ENCODE peak calls at places on chromosomes 3 and 15, in five cellular contexts. One of them, this sample, is unnamed.

GRCh38 chr3:42556089-42556632 is 25.6 kb downstream of the SEC22C start:
- DNase-seq in GM12878: no peak
- DNase-seq in H1: no peak
- DNase-seq in HCT116: no peak
- DNase-seq in HepG2: no peak
- DNase-seq in this sample: no peak

GRCh38 chr15:80160570-80161156 is 7.9 kb downstream of the FAH start:
- DNase-seq in H1: no peak
- DNase-seq in GM12878: peak
- DNase-seq in HepG2: peak
- DNase-seq in HCT116: no peak
- DNase-seq in this sample: no peak

GRCh38 chr3:49469037-49469875 is 811 bp upstream of the DAG1 start:
- DNase-seq in HCT116: no peak
- DNase-seq in HepG2: peak
- DNase-seq in H1: peak
- DNase-seq in GM12878: no peak
- DNase-seq in this sample: peak

GRCh38 chr3:4517095-4517494 is 23.9 kb downstream of the ITPR1 start:
- DNase-seq in GM12878: no peak
- DNase-seq in HepG2: no peak
- DNase-seq in H1: no peak
- DNase-seq in HCT116: no peak
- DNase-seq in this sample: no peak

GRCh38 chr3:126024049-126024854 is 55.3 kb downstream of the ROPN1B start:
- DNase-seq in GM12878: no peak
- DNase-seq in H1: no peak
- DNase-seq in HCT116: no peak
- DNase-seq in HepG2: no peak
- DNase-seq in this sample: no peak

GRCh38 chr3:112623213-112623612 is 17.7 kb downstream of the CCDC80 start:
- DNase-seq in GM12878: no peak
- DNase-seq in HepG2: no peak
- DNase-seq in HCT116: no peak
- DNase-seq in H1: no peak
- DNase-seq in this sample: no peak

GRCh38 chr3:29384640-29385039 is 103.8 kb downstream of the RBMS3 start:
- DNase-seq in HCT116: no peak
- DNase-seq in GM12878: no peak
- DNase-seq in H1: no peak
- DNase-seq in HepG2: no peak
- DNase-seq in this sample: no peak

GRCh38 chr3:196332168-196332567 is 6.0 kb downstream of the TM4SF19 start:
- DNase-seq in GM12878: no peak
- DNase-seq in HepG2: no peak
- DNase-seq in HCT116: no peak
- DNase-seq in H1: no peak
- DNase-seq in this sample: no peak

GRCh38 chr15:58588096-58588495 is 156.3 kb downstream of the LIPC start:
- DNase-seq in HepG2: no peak
- DNase-seq in HCT116: no peak
- DNase-seq in H1: no peak
- DNase-seq in GM12878: no peak
- DNase-seq in this sample: no peak

GRCh38 chr3:128681277-128681829 is 30.7 kb upstream of the RPN1 start:
- DNase-seq in HCT116: no peak
- DNase-seq in GM12878: no peak
- DNase-seq in HepG2: no peak
- DNase-seq in H1: no peak
- DNase-seq in this sample: no peak

DNA sequence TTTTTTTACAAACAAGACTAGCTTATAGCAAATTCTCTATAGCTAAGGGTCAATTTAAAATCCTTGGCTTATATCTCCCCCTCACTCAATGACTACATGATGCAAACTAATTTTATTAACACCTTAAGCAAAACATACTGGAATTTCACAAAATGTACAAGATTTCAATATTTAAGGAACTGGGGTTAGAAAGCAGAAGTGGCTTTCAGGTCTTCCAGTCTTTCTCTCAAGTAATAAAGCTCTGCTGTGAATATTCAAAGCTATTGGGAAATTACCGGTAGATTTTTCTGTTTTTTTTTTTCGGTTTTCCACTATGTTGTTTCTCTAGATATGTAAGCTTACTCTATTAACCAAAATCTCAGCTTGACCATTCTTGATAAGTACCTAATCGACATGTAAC is 3.9 kb downstream of the EPM2AIP1 start:
- DNase-seq in H1: no peak
- DNase-seq in HepG2: no peak
- DNase-seq in HCT116: no peak
- DNase-seq in GM12878: no peak
- DNase-seq in this sample: no peak
- TF ChIP-seq JUND in H1: no peak
- TF ChIP-seq JUND in HepG2: no peak
- TF ChIP-seq JUND in HCT116: no peak
- TF ChIP-seq JUND in GM12878: no peak
- TF ChIP-seq JUND in this sample: no peak

GRCh38 chr15:91890614-91891013 is 37.1 kb downstream of the SLCO3A1 start:
- DNase-seq in GM12878: no peak
- DNase-seq in H1: no peak
- DNase-seq in HCT116: peak
- DNase-seq in HepG2: no peak
- DNase-seq in this sample: no peak

GRCh38 chr15:91889143-91889815 is 35.8 kb downstream of the SLCO3A1 start:
- DNase-seq in HCT116: no peak
- DNase-seq in GM12878: no peak
- DNase-seq in HepG2: no peak
- DNase-seq in H1: no peak
- DNase-seq in this sample: no peak

GRCh38 chr15:91892417-91892816 is 38.9 kb downstream of the SLCO3A1 start:
- DNase-seq in H1: no peak
- DNase-seq in HCT116: no peak
- DNase-seq in GM12878: no peak
- DNase-seq in HepG2: no peak
- DNase-seq in this sample: no peak

GRCh38 chr15:91891101-91891500 is 37.6 kb downstream of the SLCO3A1 start:
- DNase-seq in H1: no peak
- DNase-seq in HCT116: no peak
- DNase-seq in HepG2: no peak
- DNase-seq in GM12878: no peak
- DNase-seq in this sample: no peak

DNA sequence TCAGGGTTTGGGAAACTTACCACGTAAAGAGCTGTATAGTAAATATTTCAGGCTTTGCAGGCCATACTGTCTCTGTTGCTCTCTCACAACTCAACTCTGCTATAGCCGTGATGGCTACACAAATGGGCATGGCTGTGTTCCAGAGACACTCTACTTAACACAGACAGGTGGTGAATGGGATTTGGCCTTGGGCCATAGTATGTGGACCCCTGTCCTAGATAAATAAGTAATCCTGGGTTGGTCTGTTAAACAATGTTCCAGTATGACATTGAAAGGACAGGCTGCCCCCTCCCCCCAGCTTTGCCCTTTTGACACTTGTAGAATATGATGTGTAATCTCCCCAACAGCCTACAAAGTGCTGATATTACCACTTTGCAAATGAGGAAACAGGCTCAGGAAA is 38.3 kb downstream of the SLCO3A1 start:
- DNase-seq in HCT116: no peak
- DNase-seq in H1: no peak
- DNase-seq in GM12878: no peak
- DNase-seq in HepG2: no peak
- DNase-seq in this sample: no peak
- TF ChIP-seq JUND in HCT116: no peak
- TF ChIP-seq JUND in H1: no peak
- TF ChIP-seq JUND in GM12878: no peak
- TF ChIP-seq JUND in HepG2: no peak
- TF ChIP-seq JUND in this sample: no peak

GRCh38 chr3:40468018-40468417 is 8.9 kb upstream of the ZNF619 start:
- DNase-seq in H1: no peak
- DNase-seq in HCT116: no peak
- DNase-seq in HepG2: peak
- DNase-seq in GM12878: no peak
- DNase-seq in this sample: peak

GRCh38 chr3:40464339-40465110 is 7.4 kb downstream of the RPL14 start:
- DNase-seq in HepG2: no peak
- DNase-seq in GM12878: no peak
- DNase-seq in HCT116: no peak
- DNase-seq in H1: no peak
- DNase-seq in this sample: no peak

GRCh38 chr3:40463579-40463978 is 6.4 kb downstream of the RPL14 start:
- DNase-seq in HepG2: no peak
- DNase-seq in GM12878: no peak
- DNase-seq in HCT116: no peak
- DNase-seq in H1: no peak
- DNase-seq in this sample: no peak

GRCh38 chr3:40465456-40465855 is 8.3 kb downstream of the RPL14 start:
- DNase-seq in HCT116: no peak
- DNase-seq in H1: no peak
- DNase-seq in GM12878: no peak
- DNase-seq in HepG2: no peak
- DNase-seq in this sample: no peak

DNA sequence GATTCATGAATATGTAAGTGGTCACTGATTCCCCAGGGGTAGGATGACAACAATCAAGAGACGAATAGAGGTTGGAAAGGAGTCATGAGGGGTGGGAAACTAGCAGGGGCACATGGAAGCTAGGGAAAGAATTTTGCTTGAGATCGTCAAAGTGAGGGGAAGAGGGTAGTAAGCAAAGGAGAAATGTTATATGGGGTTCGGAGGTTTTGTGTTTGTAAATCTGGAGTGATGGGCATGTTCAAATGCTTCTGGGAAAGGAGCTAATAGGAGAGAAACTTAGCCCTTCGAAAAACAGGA is 7.9 kb downstream of the RPL14 start:
- DNase-seq in H1: no peak
- DNase-seq in HepG2: no peak
- DNase-seq in GM12878: no peak
- DNase-seq in HCT116: no peak
- DNase-seq in this sample: no peak
- TF ChIP-seq JUND in H1: no peak
- TF ChIP-seq JUND in HepG2: no peak
- TF ChIP-seq JUND in GM12878: no peak
- TF ChIP-seq JUND in HCT116: no peak
- TF ChIP-seq JUND in this sample: no peak

GRCh38 chr3:127071597-127072001 is 88.7 kb downstream of the PLXNA1 start:
- DNase-seq in HCT116: no peak
- DNase-seq in HepG2: no peak
- DNase-seq in H1: no peak
- DNase-seq in GM12878: no peak
- DNase-seq in this sample: no peak

GRCh38 chr3:127072221-127072771 is 89.4 kb downstream of the PLXNA1 start:
- DNase-seq in GM12878: no peak
- DNase-seq in HepG2: no peak
- DNase-seq in HCT116: no peak
- DNase-seq in H1: no peak
- DNase-seq in this sample: no peak

GRCh38 chr3:127074900-127075360 is 92.0 kb downstream of the PLXNA1 start:
- DNase-seq in HCT116: no peak
- DNase-seq in GM12878: peak
- DNase-seq in H1: no peak
- DNase-seq in HepG2: no peak
- DNase-seq in this sample: peak

GRCh38 chr3:127073931-127074820 is 91.3 kb downstream of the PLXNA1 start:
- DNase-seq in HCT116: no peak
- DNase-seq in HepG2: no peak
- DNase-seq in H1: no peak
- DNase-seq in GM12878: no peak
- DNase-seq in this sample: peak

DNA sequence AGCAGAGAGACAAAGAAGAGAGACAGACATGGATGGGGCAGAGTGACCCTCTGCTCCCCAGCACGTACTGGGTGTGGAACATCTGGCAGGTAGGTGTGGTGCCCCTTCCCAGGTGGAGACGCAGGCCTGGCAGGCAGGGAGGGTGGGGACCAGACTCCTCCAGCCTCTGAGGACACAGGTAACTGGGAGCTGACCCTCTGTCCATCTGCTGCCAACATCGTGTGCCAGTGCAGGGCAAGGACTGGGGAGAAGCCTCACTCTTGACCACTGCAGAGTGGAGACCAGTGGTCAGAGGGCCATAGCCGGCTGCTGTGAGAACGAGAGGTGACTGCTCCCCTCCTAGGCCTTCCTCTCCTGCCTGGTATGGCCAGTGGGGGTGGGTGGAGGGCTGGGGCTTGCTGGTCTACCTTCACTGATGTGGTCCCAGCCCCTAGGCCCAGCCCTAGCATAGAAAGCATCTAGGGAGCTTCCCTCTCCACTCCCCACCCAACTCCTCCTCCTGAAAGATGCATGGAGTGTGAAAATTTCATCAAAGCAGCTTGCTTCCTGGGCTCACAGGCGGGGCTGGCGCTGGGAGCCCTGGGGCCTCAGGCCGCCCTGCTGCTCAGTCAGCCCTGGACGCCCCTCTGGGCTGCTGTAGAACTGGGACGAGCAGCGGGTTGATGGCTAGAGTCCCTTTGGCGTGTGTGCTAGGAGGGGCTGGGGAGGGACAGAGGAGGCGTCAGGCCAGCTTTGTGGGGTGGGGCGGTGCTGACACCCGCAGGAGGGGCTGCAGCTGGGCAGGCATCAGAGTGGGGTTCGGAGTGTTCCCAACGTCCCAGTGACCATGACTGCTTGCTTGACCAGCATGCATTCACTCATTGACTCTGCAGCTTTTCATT is 90.3 kb downstream of the PLXNA1 start:
- DNase-seq in HCT116: no peak
- DNase-seq in GM12878: no peak
- DNase-seq in HepG2: no peak
- DNase-seq in H1: no peak
- DNase-seq in this sample: no peak
- TF ChIP-seq JUND in HCT116: no peak
- TF ChIP-seq JUND in GM12878: no peak
- TF ChIP-seq JUND in HepG2: no peak
- TF ChIP-seq JUND in H1: no peak
- TF ChIP-seq JUND in this sample: no peak

DNA sequence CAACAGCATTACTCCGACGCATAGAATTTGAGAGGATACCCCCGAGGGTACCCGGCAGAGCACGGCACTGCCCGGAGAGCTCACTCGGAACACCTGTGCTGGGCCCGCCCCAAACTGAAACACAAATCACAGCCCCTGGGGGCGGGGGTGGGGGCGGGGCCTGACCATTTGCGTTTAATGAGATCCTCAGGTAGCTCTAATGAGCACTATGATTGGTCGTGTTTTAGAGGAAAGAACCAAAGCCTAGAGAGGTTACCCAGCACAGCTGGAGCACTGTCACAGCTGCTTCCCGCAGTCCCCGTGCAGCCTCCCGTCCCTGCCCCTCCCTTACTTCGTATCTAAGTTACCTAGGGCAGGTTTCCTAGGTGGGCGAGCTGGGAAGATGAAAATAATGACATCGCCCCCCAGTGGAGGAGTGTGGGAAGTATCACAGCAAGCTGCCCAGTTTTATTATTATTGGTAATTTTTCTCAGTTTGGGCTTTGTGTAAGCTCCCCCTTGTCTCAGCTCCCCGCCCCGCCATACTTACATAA is 187.1 kb downstream of the PDE8A start:
- DNase-seq in GM12878: no peak
- DNase-seq in HepG2: peak
- DNase-seq in H1: peak
- DNase-seq in HCT116: peak
- DNase-seq in this sample: peak
- TF ChIP-seq JUND in GM12878: no peak
- TF ChIP-seq JUND in HepG2: no peak
- TF ChIP-seq JUND in H1: no peak
- TF ChIP-seq JUND in HCT116: no peak
- TF ChIP-seq JUND in this sample: no peak

GRCh38 chr3:43580181-43580580 is 41.6 kb downstream of the ANO10 start:
- DNase-seq in HCT116: no peak
- DNase-seq in GM12878: no peak
- DNase-seq in H1: no peak
- DNase-seq in HepG2: no peak
- DNase-seq in this sample: no peak
- TF ChIP-seq JUND in HCT116: no peak
- TF ChIP-seq JUND in GM12878: no peak
- TF ChIP-seq JUND in H1: no peak
- TF ChIP-seq JUND in HepG2: no peak
- TF ChIP-seq JUND in this sample: no peak

This sample was measured in T47D.